ENCODE peak calls at places on chromosomes 4 and X, in seven cellular contexts. One of them, this sample, is unnamed.

GRCh38 chr4:87985097-87985886 is 9.8 kb downstream of the SPP1 start:
- ATAC-seq in gastrocnemius medialis: peak; percentile 39
- ATAC-seq in right lobe of liver: peak; percentile 100
- ATAC-seq in HepG2: peak; percentile 100
- ATAC-seq in gastroesophageal sphincter: peak; percentile 60
- ATAC-seq in activated T-cell treated with anti-CD3 and anti-CD28 coated beads, Interleukin-2, amount 50 U/mL, for 4 hours: peak; percentile 82
- ATAC-seq in aorta: peak; percentile 83
- ATAC-seq in this sample: peak; percentile 86

GRCh38 chr4:78610546-78611214 is 59.1 kb downstream of the ANXA3 start:
- ATAC-seq in gastrocnemius medialis: no peak
- ATAC-seq in right lobe of liver: no peak
- ATAC-seq in HepG2: no peak
- ATAC-seq in gastroesophageal sphincter: no peak
- ATAC-seq in activated T-cell treated with anti-CD3 and anti-CD28 coated beads, Interleukin-2, amount 50 U/mL, for 4 hours: no peak
- ATAC-seq in aorta: no peak
- ATAC-seq in this sample: peak; percentile 37

GRCh38 chrX:66164931-66165330 is 884 bp downstream of the HEPH start:
- ATAC-seq in gastrocnemius medialis: no peak
- ATAC-seq in right lobe of liver: no peak
- ATAC-seq in HepG2: no peak
- ATAC-seq in gastroesophageal sphincter: no peak
- ATAC-seq in activated T-cell treated with anti-CD3 and anti-CD28 coated beads, Interleukin-2, amount 50 U/mL, for 4 hours: no peak
- ATAC-seq in aorta: no peak
- ATAC-seq in this sample: no peak

GRCh38 chr4:2964077-2964471 is 703 bp downstream of the GRK4 start:
- ATAC-seq in gastrocnemius medialis: no peak
- ATAC-seq in right lobe of liver: no peak
- ATAC-seq in HepG2: peak; percentile 18
- ATAC-seq in gastroesophageal sphincter: no peak
- ATAC-seq in activated T-cell treated with anti-CD3 and anti-CD28 coated beads, Interleukin-2, amount 50 U/mL, for 4 hours: no peak
- ATAC-seq in aorta: peak; percentile 36
- ATAC-seq in this sample: no peak

GRCh38 chr4:32499176-32499575 is 1779.0 kb downstream of the PCDH7 start:
- ATAC-seq in gastrocnemius medialis: no peak
- ATAC-seq in right lobe of liver: no peak
- ATAC-seq in HepG2: no peak
- ATAC-seq in gastroesophageal sphincter: peak; percentile 68
- ATAC-seq in activated T-cell treated with anti-CD3 and anti-CD28 coated beads, Interleukin-2, amount 50 U/mL, for 4 hours: no peak
- ATAC-seq in aorta: no peak
- ATAC-seq in this sample: no peak

GRCh38 chrX:55161581-55161980 is 58.6 kb upstream of the PAGE5 start:
- ATAC-seq in gastrocnemius medialis: peak; percentile 8
- ATAC-seq in right lobe of liver: no peak
- ATAC-seq in HepG2: peak; percentile 10
- ATAC-seq in gastroesophageal sphincter: no peak
- ATAC-seq in activated T-cell treated with anti-CD3 and anti-CD28 coated beads, Interleukin-2, amount 50 U/mL, for 4 hours: no peak
- ATAC-seq in aorta: peak; percentile 12
- ATAC-seq in this sample: no peak

GRCh38 chr4:139735381-139736256 is 70.0 kb downstream of the MGST2 start:
- ATAC-seq in gastrocnemius medialis: no peak
- ATAC-seq in right lobe of liver: peak; percentile 19
- ATAC-seq in HepG2: no peak
- ATAC-seq in gastroesophageal sphincter: no peak
- ATAC-seq in activated T-cell treated with anti-CD3 and anti-CD28 coated beads, Interleukin-2, amount 50 U/mL, for 4 hours: peak; percentile 32
- ATAC-seq in aorta: peak; percentile 52
- ATAC-seq in this sample: no peak

GRCh38 chrX:72069380-72070160 is 62.1 kb downstream of the RTL5 start:
- ATAC-seq in gastrocnemius medialis: no peak
- ATAC-seq in right lobe of liver: peak; percentile 24
- ATAC-seq in HepG2: no peak
- ATAC-seq in gastroesophageal sphincter: peak; percentile 32
- ATAC-seq in activated T-cell treated with anti-CD3 and anti-CD28 coated beads, Interleukin-2, amount 50 U/mL, for 4 hours: no peak
- ATAC-seq in aorta: no peak
- ATAC-seq in this sample: no peak

GRCh38 chr4:88216395-88216794 is 58.0 kb upstream of the ABCG2 start:
- ATAC-seq in gastrocnemius medialis: no peak
- ATAC-seq in right lobe of liver: peak; percentile 78
- ATAC-seq in HepG2: peak; percentile 95
- ATAC-seq in gastroesophageal sphincter: no peak
- ATAC-seq in activated T-cell treated with anti-CD3 and anti-CD28 coated beads, Interleukin-2, amount 50 U/mL, for 4 hours: no peak
- ATAC-seq in aorta: no peak
- ATAC-seq in this sample: no peak

GRCh38 chr4:108191269-108191914 is 22.7 kb upstream of the LEF1 start:
- ATAC-seq in gastrocnemius medialis: no peak
- ATAC-seq in right lobe of liver: no peak
- ATAC-seq in HepG2: no peak
- ATAC-seq in gastroesophageal sphincter: no peak
- ATAC-seq in activated T-cell treated with anti-CD3 and anti-CD28 coated beads, Interleukin-2, amount 50 U/mL, for 4 hours: no peak
- ATAC-seq in aorta: no peak
- ATAC-seq in this sample: no peak